ENCODE peak calls at places on chromosomes 3 and 15, in seven cellular contexts. One of them, this sample, is unnamed.

GRCh38 chr3:195425849-195426248 is 17.0 kb downstream of the ACAP2 start:
- DNase-seq in pancreas: no peak
- DNase-seq in EL: no peak
- DNase-seq in effector CD4-positive, alpha-beta T cell: no peak
- DNase-seq in GM03348: no peak
- DNase-seq in activated CD8-positive, alpha-beta memory T cell treated with anti-CD3 and anti-CD28 coated beads for 48 hours: no peak
- DNase-seq in GOT3: no peak
- DNase-seq in this sample: no peak

GRCh38 chr3:112531358-112531781 is 30.4 kb downstream of the ATG3 start:
- DNase-seq in activated CD8-positive, alpha-beta memory T cell treated with anti-CD3 and anti-CD28 coated beads for 48 hours: no peak
- DNase-seq in GOT3: no peak
- DNase-seq in pancreas: no peak
- DNase-seq in effector CD4-positive, alpha-beta T cell: no peak
- DNase-seq in EL: peak
- DNase-seq in GM03348: peak
- DNase-seq in this sample: peak

GRCh38 chr3:187841552-187841951 is 96.3 kb upstream of the BCL6 start:
- DNase-seq in effector CD4-positive, alpha-beta T cell: no peak
- DNase-seq in EL: peak
- DNase-seq in pancreas: no peak
- DNase-seq in GOT3: no peak
- DNase-seq in activated CD8-positive, alpha-beta memory T cell treated with anti-CD3 and anti-CD28 coated beads for 48 hours: no peak
- DNase-seq in GM03348: peak
- DNase-seq in this sample: no peak

GRCh38 chr3:10006762-10007090 is 19.5 kb upstream of the FANCD2 start:
- DNase-seq in EL: no peak
- DNase-seq in activated CD8-positive, alpha-beta memory T cell treated with anti-CD3 and anti-CD28 coated beads for 48 hours: no peak
- DNase-seq in pancreas: no peak
- DNase-seq in GOT3: no peak
- DNase-seq in effector CD4-positive, alpha-beta T cell: no peak
- DNase-seq in GM03348: no peak
- DNase-seq in this sample: no peak

GRCh38 chr3:126113733-126114132 is 29.8 kb upstream of the SLC41A3 start:
- DNase-seq in pancreas: no peak
- DNase-seq in effector CD4-positive, alpha-beta T cell: no peak
- DNase-seq in activated CD8-positive, alpha-beta memory T cell treated with anti-CD3 and anti-CD28 coated beads for 48 hours: no peak
- DNase-seq in GM03348: peak
- DNase-seq in EL: no peak
- DNase-seq in GOT3: no peak
- DNase-seq in this sample: no peak

GRCh38 chr15:83299462-83299861 is 15.0 kb upstream of the BNC1 start:
- DNase-seq in effector CD4-positive, alpha-beta T cell: no peak
- DNase-seq in GM03348: no peak
- DNase-seq in EL: no peak
- DNase-seq in GOT3: no peak
- DNase-seq in pancreas: no peak
- DNase-seq in activated CD8-positive, alpha-beta memory T cell treated with anti-CD3 and anti-CD28 coated beads for 48 hours: no peak
- DNase-seq in this sample: no peak

GRCh38 chr15:61621146-61621545 is 392.0 kb upstream of the RORA start:
- DNase-seq in activated CD8-positive, alpha-beta memory T cell treated with anti-CD3 and anti-CD28 coated beads for 48 hours: no peak
- DNase-seq in pancreas: peak
- DNase-seq in effector CD4-positive, alpha-beta T cell: no peak
- DNase-seq in GOT3: no peak
- DNase-seq in EL: no peak
- DNase-seq in GM03348: peak
- DNase-seq in this sample: peak

GRCh38 chr3:47901280-47901833 is 98.4 kb downstream of the DHX30 start:
- DNase-seq in effector CD4-positive, alpha-beta T cell: no peak
- DNase-seq in EL: no peak
- DNase-seq in pancreas: no peak
- DNase-seq in GOT3: no peak
- DNase-seq in GM03348: no peak
- DNase-seq in activated CD8-positive, alpha-beta memory T cell treated with anti-CD3 and anti-CD28 coated beads for 48 hours: no peak
- DNase-seq in this sample: no peak

GRCh38 chr3:181860243-181860642 is 148.5 kb downstream of the SOX2 start:
- DNase-seq in effector CD4-positive, alpha-beta T cell: no peak
- DNase-seq in pancreas: no peak
- DNase-seq in GOT3: no peak
- DNase-seq in EL: no peak
- DNase-seq in GM03348: no peak
- DNase-seq in activated CD8-positive, alpha-beta memory T cell treated with anti-CD3 and anti-CD28 coated beads for 48 hours: no peak
- DNase-seq in this sample: no peak

GRCh38 chr3:45688194-45688881 is 858 bp upstream of the SACM1L start:
- DNase-seq in effector CD4-positive, alpha-beta T cell: no peak
- DNase-seq in GOT3: no peak
- DNase-seq in activated CD8-positive, alpha-beta memory T cell treated with anti-CD3 and anti-CD28 coated beads for 48 hours: no peak
- DNase-seq in EL: peak
- DNase-seq in pancreas: no peak
- DNase-seq in GM03348: no peak
- DNase-seq in this sample: peak

This sample was measured in NCI-H2171.